ENCODE peak calls at places on chromosome 18, in nine cellular contexts. One of them, this sample, is unnamed.
A peak's percentile ranks its signal among the peaks of the same experiment; 100 is the strongest.

GRCh38 chr18:28529644-28530043 is 352.7 kb upstream of the CDH2 start:
- DNase-seq in OCI-LY7: no peak
- DNase-seq in adrenal gland: no peak
- DNase-seq in tibial nerve: no peak
- DNase-seq in osteoblast: no peak
- DNase-seq in A549: no peak
- DNase-seq in stomach: no peak
- DNase-seq in body of pancreas: no peak
- DNase-seq in transverse colon: no peak
- DNase-seq in this sample: no peak

GRCh38 chr18:2036136-2036535 is 535.2 kb downstream of the METTL4 start:
- DNase-seq in OCI-LY7: no peak
- DNase-seq in adrenal gland: no peak
- DNase-seq in tibial nerve: no peak
- DNase-seq in osteoblast: peak; percentile 61
- DNase-seq in A549: no peak
- DNase-seq in stomach: no peak
- DNase-seq in body of pancreas: no peak
- DNase-seq in transverse colon: no peak
- DNase-seq in this sample: peak; percentile 68

GRCh38 chr18:30987479-30988241 is 54.9 kb downstream of the DSC3 start:
- DNase-seq in OCI-LY7: no peak
- DNase-seq in adrenal gland: no peak
- DNase-seq in tibial nerve: no peak
- DNase-seq in osteoblast: no peak
- DNase-seq in A549: peak; percentile 28
- DNase-seq in stomach: peak; percentile 27
- DNase-seq in body of pancreas: peak; percentile 5
- DNase-seq in transverse colon: peak; percentile 66
- DNase-seq in this sample: peak; percentile 97

GRCh38 chr18:48771641-48772380 is 179.0 kb downstream of the SMAD7 start:
- DNase-seq in OCI-LY7: no peak
- DNase-seq in adrenal gland: no peak
- DNase-seq in tibial nerve: no peak
- DNase-seq in osteoblast: no peak
- DNase-seq in A549: no peak
- DNase-seq in stomach: peak; percentile 50
- DNase-seq in body of pancreas: no peak
- DNase-seq in transverse colon: no peak
- DNase-seq in this sample: no peak

GRCh38 chr18:54100920-54101319 is 123.5 kb downstream of the MBD2 start:
- DNase-seq in OCI-LY7: no peak
- DNase-seq in adrenal gland: no peak
- DNase-seq in tibial nerve: no peak
- DNase-seq in osteoblast: no peak
- DNase-seq in A549: no peak
- DNase-seq in stomach: no peak
- DNase-seq in body of pancreas: no peak
- DNase-seq in transverse colon: no peak
- DNase-seq in this sample: peak; percentile 82

GRCh38 chr18:27605107-27605834 is 420.2 kb upstream of the CHST9 start:
- DNase-seq in OCI-LY7: peak; percentile 57
- DNase-seq in adrenal gland: peak; percentile 71
- DNase-seq in tibial nerve: peak; percentile 26
- DNase-seq in osteoblast: peak; percentile 77
- DNase-seq in A549: peak; percentile 7
- DNase-seq in stomach: peak; percentile 66
- DNase-seq in body of pancreas: peak; percentile 75
- DNase-seq in transverse colon: peak; percentile 25
- DNase-seq in this sample: peak; percentile 25

GRCh38 chr18:4987452-4988405 is 209.3 kb downstream of the AKAIN1 start:
- DNase-seq in OCI-LY7: no peak
- DNase-seq in adrenal gland: no peak
- DNase-seq in tibial nerve: no peak
- DNase-seq in osteoblast: no peak
- DNase-seq in A549: no peak
- DNase-seq in stomach: no peak
- DNase-seq in body of pancreas: no peak
- DNase-seq in transverse colon: no peak
- DNase-seq in this sample: no peak

GRCh38 chr18:35005963-35006577 is 35.1 kb upstream of the MAPRE2 start:
- DNase-seq in OCI-LY7: peak; percentile 55
- DNase-seq in adrenal gland: no peak
- DNase-seq in tibial nerve: no peak
- DNase-seq in osteoblast: peak; percentile 85
- DNase-seq in A549: peak; percentile 42
- DNase-seq in stomach: no peak
- DNase-seq in body of pancreas: peak; percentile 43
- DNase-seq in transverse colon: no peak
- DNase-seq in this sample: no peak

GRCh38 chr18:68735498-68736343 is 20.8 kb upstream of the TMX3 start:
- DNase-seq in OCI-LY7: peak; percentile 14
- DNase-seq in adrenal gland: no peak
- DNase-seq in tibial nerve: no peak
- DNase-seq in osteoblast: peak; percentile 36
- DNase-seq in A549: peak; percentile 11
- DNase-seq in stomach: no peak
- DNase-seq in body of pancreas: peak; percentile 18
- DNase-seq in transverse colon: no peak
- DNase-seq in this sample: peak; percentile 33

GRCh38 chr18:23719634-23720201 is 30.5 kb downstream of the LAMA3 start:
- DNase-seq in OCI-LY7: no peak
- DNase-seq in adrenal gland: peak; percentile 61
- DNase-seq in tibial nerve: no peak
- DNase-seq in osteoblast: no peak
- DNase-seq in A549: peak; percentile 86
- DNase-seq in stomach: no peak
- DNase-seq in body of pancreas: peak; percentile 33
- DNase-seq in transverse colon: no peak
- DNase-seq in this sample: peak; percentile 99

GRCh38 chr18:43789234-43790000 is 512.1 kb upstream of the SYT4 start:
- DNase-seq in OCI-LY7: no peak
- DNase-seq in adrenal gland: no peak
- DNase-seq in tibial nerve: no peak
- DNase-seq in osteoblast: peak; percentile 50
- DNase-seq in A549: no peak
- DNase-seq in stomach: no peak
- DNase-seq in body of pancreas: peak; percentile 6
- DNase-seq in transverse colon: no peak
- DNase-seq in this sample: no peak

GRCh38 chr18:39764848-39765247 is 2190.2 kb upstream of the PIK3C3 start:
- DNase-seq in OCI-LY7: no peak
- DNase-seq in adrenal gland: no peak
- DNase-seq in tibial nerve: no peak
- DNase-seq in osteoblast: no peak
- DNase-seq in A549: no peak
- DNase-seq in stomach: no peak
- DNase-seq in body of pancreas: no peak
- DNase-seq in transverse colon: no peak
- DNase-seq in this sample: no peak

GRCh38 chr18:42187611-42188378 is 232.8 kb downstream of the PIK3C3 start:
- DNase-seq in OCI-LY7: no peak
- DNase-seq in adrenal gland: no peak
- DNase-seq in tibial nerve: no peak
- DNase-seq in osteoblast: no peak
- DNase-seq in A549: no peak
- DNase-seq in stomach: no peak
- DNase-seq in body of pancreas: no peak
- DNase-seq in transverse colon: no peak
- DNase-seq in this sample: no peak

GRCh38 chr18:76936877-76937276 is 114.5 kb downstream of the ZNF236 start:
- DNase-seq in OCI-LY7: no peak
- DNase-seq in adrenal gland: no peak
- DNase-seq in tibial nerve: no peak
- DNase-seq in osteoblast: no peak
- DNase-seq in A549: no peak
- DNase-seq in stomach: no peak
- DNase-seq in body of pancreas: no peak
- DNase-seq in transverse colon: no peak
- DNase-seq in this sample: no peak

GRCh38 chr18:76149284-76149683 is 345.8 kb downstream of the ZNF516 start:
- DNase-seq in OCI-LY7: no peak
- DNase-seq in adrenal gland: no peak
- DNase-seq in tibial nerve: no peak
- DNase-seq in osteoblast: no peak
- DNase-seq in A549: no peak
- DNase-seq in stomach: no peak
- DNase-seq in body of pancreas: no peak
- DNase-seq in transverse colon: no peak
- DNase-seq in this sample: no peak

GRCh38 chr18:24805156-24805555 is 344.7 kb downstream of the HRH4 start:
- DNase-seq in OCI-LY7: no peak
- DNase-seq in adrenal gland: no peak
- DNase-seq in tibial nerve: no peak
- DNase-seq in osteoblast: no peak
- DNase-seq in A549: no peak
- DNase-seq in stomach: no peak
- DNase-seq in body of pancreas: no peak
- DNase-seq in transverse colon: peak; percentile 46
- DNase-seq in this sample: no peak

DNA sequence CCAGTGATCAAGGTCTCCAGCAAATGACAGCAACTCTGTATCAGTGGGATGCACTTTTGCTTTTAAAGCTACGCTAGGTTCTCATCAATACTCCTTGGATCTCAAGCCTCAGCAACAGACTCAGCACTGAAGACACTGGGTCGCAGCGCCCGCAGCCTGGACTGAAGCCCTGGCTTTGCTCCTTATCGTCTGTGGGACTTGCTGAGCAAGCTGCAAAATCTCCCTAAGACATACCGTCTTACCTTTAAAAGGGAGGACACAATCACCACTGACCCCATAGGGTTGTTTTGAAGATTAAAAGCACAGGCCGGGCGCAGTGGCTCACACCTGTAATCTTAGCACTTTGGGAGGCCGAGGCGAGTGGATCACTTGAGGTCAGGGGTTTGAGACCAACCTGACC is 8.1 kb downstream of the CYB5A start:
- DNase-seq in OCI-LY7: no peak
- DNase-seq in adrenal gland: no peak
- DNase-seq in tibial nerve: no peak
- DNase-seq in osteoblast: no peak
- DNase-seq in A549: no peak
- DNase-seq in stomach: no peak
- DNase-seq in body of pancreas: no peak
- DNase-seq in transverse colon: no peak
- DNase-seq in this sample: no peak
- H3K4me1 ChIP-seq in OCI-LY7: no peaks in the 10 kb centered on the region
- H3K4me1 ChIP-seq in adrenal gland: peaks cover 35% of the 10 kb centered on the region
- H3K4me1 ChIP-seq in tibial nerve: no peaks in the 10 kb centered on the region
- H3K4me1 ChIP-seq in osteoblast: peaks cover 1% of the 10 kb centered on the region
- H3K4me1 ChIP-seq in A549: peaks cover 63% of the 10 kb centered on the region
- H3K4me1 ChIP-seq in stomach: peaks cover 89% of the 10 kb centered on the region
- H3K4me1 ChIP-seq in body of pancreas: peaks cover 94% of the 10 kb centered on the region
- H3K4me1 ChIP-seq in transverse colon: peaks cover 27% of the 10 kb centered on the region
- H3K4me1 ChIP-seq in this sample: no peaks in the 10 kb centered on the region

GRCh38 chr18:71001597-71001996 is 712.8 kb downstream of the SOCS6 start:
- DNase-seq in OCI-LY7: no peak
- DNase-seq in adrenal gland: no peak
- DNase-seq in tibial nerve: no peak
- DNase-seq in osteoblast: no peak
- DNase-seq in A549: no peak
- DNase-seq in stomach: no peak
- DNase-seq in body of pancreas: no peak
- DNase-seq in transverse colon: no peak
- DNase-seq in this sample: no peak

GRCh38 chr18:70998490-70998889 is 709.6 kb downstream of the SOCS6 start:
- DNase-seq in OCI-LY7: no peak
- DNase-seq in adrenal gland: no peak
- DNase-seq in tibial nerve: no peak
- DNase-seq in osteoblast: no peak
- DNase-seq in A549: no peak
- DNase-seq in stomach: no peak
- DNase-seq in body of pancreas: no peak
- DNase-seq in transverse colon: no peak
- DNase-seq in this sample: no peak
- TF ChIP-seq CTCF in OCI-LY7: no peak
- TF ChIP-seq CTCF in adrenal gland: no peak
- TF ChIP-seq CTCF in tibial nerve: no peak
- TF ChIP-seq CTCF in osteoblast: no peak
- TF ChIP-seq CTCF in A549: no peak
- TF ChIP-seq CTCF in stomach: no peak
- TF ChIP-seq CTCF in body of pancreas: no peak
- TF ChIP-seq CTCF in transverse colon: no peak
- TF ChIP-seq CTCF in this sample: no peak

GRCh38 chr18:13443546-13443945 is 225.0 kb downstream of the LDLRAD4 start:
- DNase-seq in OCI-LY7: no peak
- DNase-seq in adrenal gland: no peak
- DNase-seq in tibial nerve: no peak
- DNase-seq in osteoblast: no peak
- DNase-seq in A549: no peak
- DNase-seq in stomach: no peak
- DNase-seq in body of pancreas: no peak
- DNase-seq in transverse colon: no peak
- DNase-seq in this sample: no peak
- H3K4me1 ChIP-seq in OCI-LY7: peaks cover 11% of the 10 kb centered on the region
- H3K4me1 ChIP-seq in adrenal gland: peaks cover 18% of the 10 kb centered on the region
- H3K4me1 ChIP-seq in tibial nerve: no peaks in the 10 kb centered on the region
- H3K4me1 ChIP-seq in osteoblast: peaks cover 10% of the 10 kb centered on the region
- H3K4me1 ChIP-seq in A549: peaks cover 41% of the 10 kb centered on the region
- H3K4me1 ChIP-seq in stomach: peaks cover 22% of the 10 kb centered on the region
- H3K4me1 ChIP-seq in body of pancreas: peaks cover 10% of the 10 kb centered on the region
- H3K4me1 ChIP-seq in transverse colon: no peaks in the 10 kb centered on the region
- H3K4me1 ChIP-seq in this sample: no peaks in the 10 kb centered on the region

GRCh38 chr18:63818212-63818611 is 43.0 kb downstream of the SERPINB7 start:
- DNase-seq in OCI-LY7: no peak
- DNase-seq in adrenal gland: no peak
- DNase-seq in tibial nerve: no peak
- DNase-seq in osteoblast: peak; percentile 17
- DNase-seq in A549: no peak
- DNase-seq in stomach: no peak
- DNase-seq in body of pancreas: no peak
- DNase-seq in transverse colon: no peak
- DNase-seq in this sample: no peak
- TF ChIP-seq CTCF in OCI-LY7: no peak
- TF ChIP-seq CTCF in adrenal gland: no peak
- TF ChIP-seq CTCF in tibial nerve: no peak
- TF ChIP-seq CTCF in osteoblast: no peak
- TF ChIP-seq CTCF in A549: no peak
- TF ChIP-seq CTCF in stomach: no peak
- TF ChIP-seq CTCF in body of pancreas: no peak
- TF ChIP-seq CTCF in transverse colon: no peak
- TF ChIP-seq CTCF in this sample: no peak

DNA sequence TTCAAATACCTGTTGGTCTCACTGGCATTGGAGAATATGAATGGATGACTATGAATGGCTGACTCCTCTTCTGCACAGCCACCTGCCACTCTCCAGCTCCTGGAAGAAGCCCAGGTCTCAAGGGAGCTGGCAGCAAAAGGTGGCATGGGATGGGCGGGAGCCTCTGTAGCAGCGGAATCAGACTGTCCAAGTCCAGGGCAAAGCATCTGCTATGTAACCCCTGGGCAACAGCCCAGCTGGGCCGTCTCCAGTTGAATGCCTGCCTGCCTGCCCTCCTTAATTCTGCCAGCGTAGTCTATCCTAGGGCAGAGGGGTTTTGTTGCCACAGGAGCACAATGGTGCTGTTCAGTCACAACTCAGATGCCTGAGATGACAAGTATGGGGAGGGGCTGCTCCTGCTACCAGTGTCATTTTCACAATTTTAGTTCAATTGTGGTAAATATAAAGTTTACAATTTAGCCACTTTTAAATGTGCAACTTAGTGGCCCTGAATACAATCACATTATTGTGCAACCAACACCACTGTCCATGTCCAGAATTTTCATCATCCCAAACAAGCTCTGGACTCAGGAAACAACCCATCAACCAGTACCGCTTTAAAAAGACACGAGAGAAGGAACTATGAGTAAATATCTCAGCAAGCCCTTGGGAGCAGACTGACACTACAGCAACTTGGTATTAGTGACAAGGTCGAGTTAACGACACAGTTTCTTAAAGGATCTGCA is 115.2 kb downstream of the MYO5B start:
- DNase-seq in OCI-LY7: no peak
- DNase-seq in adrenal gland: peak; percentile 76
- DNase-seq in tibial nerve: no peak
- DNase-seq in osteoblast: no peak
- DNase-seq in A549: no peak
- DNase-seq in stomach: peak; percentile 39
- DNase-seq in body of pancreas: peak; percentile 73
- DNase-seq in transverse colon: peak; percentile 13
- DNase-seq in this sample: no peak
- H3K4me1 ChIP-seq in OCI-LY7: no peaks in the 10 kb centered on the region
- H3K4me1 ChIP-seq in adrenal gland: no peaks in the 10 kb centered on the region
- H3K4me1 ChIP-seq in tibial nerve: no peaks in the 10 kb centered on the region
- H3K4me1 ChIP-seq in osteoblast: no peaks in the 10 kb centered on the region
- H3K4me1 ChIP-seq in A549: no peaks in the 10 kb centered on the region
- H3K4me1 ChIP-seq in stomach: no peaks in the 10 kb centered on the region
- H3K4me1 ChIP-seq in body of pancreas: peaks cover 23% of the 10 kb centered on the region
- H3K4me1 ChIP-seq in transverse colon: no peaks in the 10 kb centered on the region
- H3K4me1 ChIP-seq in this sample: peaks cover 17% of the 10 kb centered on the region

This sample was measured in foreskin keratinocyte.